ENCODE peak calls at places on chromosomes 7 and 10, in four cellular contexts. One of them, this sample, is unnamed.

GRCh38 chr10:128571745-128572144 is 445.5 kb upstream of the MKI67 start:
- DNase-seq in NCI-H1105 treated with DMSO at 0.1 percent for 48 hours: no peak
- DNase-seq in NCI-H460: no peak
- DNase-seq in body of pancreas: no peak
- DNase-seq in this sample: no peak

GRCh38 chr7:10802526-10802925 is 171.1 kb upstream of the PHF14 start:
- DNase-seq in NCI-H1105 treated with DMSO at 0.1 percent for 48 hours: no peak
- DNase-seq in NCI-H460: no peak
- DNase-seq in body of pancreas: no peak
- DNase-seq in this sample: peak; percentile 96

GRCh38 chr10:35843524-35844171 is 201.6 kb upstream of the FZD8 start:
- DNase-seq in NCI-H1105 treated with DMSO at 0.1 percent for 48 hours: no peak
- DNase-seq in NCI-H460: no peak
- DNase-seq in body of pancreas: no peak
- DNase-seq in this sample: no peak

GRCh38 chr10:85967594-85967993 is 399.0 kb downstream of the GRID1 start:
- DNase-seq in NCI-H1105 treated with DMSO at 0.1 percent for 48 hours: no peak
- DNase-seq in NCI-H460: no peak
- DNase-seq in body of pancreas: no peak
- DNase-seq in this sample: no peak

GRCh38 chr7:105315357-105315756 is 73.4 kb downstream of the SRPK2 start:
- DNase-seq in NCI-H1105 treated with DMSO at 0.1 percent for 48 hours: no peak
- DNase-seq in NCI-H460: no peak
- DNase-seq in body of pancreas: no peak
- DNase-seq in this sample: no peak

GRCh38 chr10:130932326-130933007 is 379.1 kb downstream of the TCERG1L start:
- DNase-seq in NCI-H1105 treated with DMSO at 0.1 percent for 48 hours: no peak
- DNase-seq in NCI-H460: no peak
- DNase-seq in body of pancreas: no peak
- DNase-seq in this sample: no peak

GRCh38 chr10:3588346-3588745 is 196.7 kb downstream of the KLF6 start:
- DNase-seq in NCI-H1105 treated with DMSO at 0.1 percent for 48 hours: no peak
- DNase-seq in NCI-H460: no peak
- DNase-seq in body of pancreas: no peak
- DNase-seq in this sample: no peak

GRCh38 chr7:37482505-37482904 is 33.8 kb upstream of the ELMO1 start:
- DNase-seq in NCI-H1105 treated with DMSO at 0.1 percent for 48 hours: no peak
- DNase-seq in NCI-H460: no peak
- DNase-seq in body of pancreas: no peak
- DNase-seq in this sample: no peak

GRCh38 chr7:135286876-135287275 is 53.2 kb downstream of the STRA8 start:
- DNase-seq in NCI-H1105 treated with DMSO at 0.1 percent for 48 hours: no peak
- DNase-seq in NCI-H460: no peak
- DNase-seq in body of pancreas: no peak
- DNase-seq in this sample: no peak

GRCh38 chr10:132181691-132182425 is 4.9 kb upstream of the DPYSL4 start:
- DNase-seq in NCI-H1105 treated with DMSO at 0.1 percent for 48 hours: no peak
- DNase-seq in NCI-H460: no peak
- DNase-seq in body of pancreas: no peak
- DNase-seq in this sample: no peak

GRCh38 chr7:51351661-51352060 is 35.1 kb upstream of the COBL start:
- DNase-seq in NCI-H1105 treated with DMSO at 0.1 percent for 48 hours: no peak
- DNase-seq in NCI-H460: no peak
- DNase-seq in body of pancreas: no peak
- DNase-seq in this sample: peak; percentile 84

GRCh38 chr10:80104066-80104926 is 25.8 kb downstream of the TMEM254 start:
- DNase-seq in NCI-H1105 treated with DMSO at 0.1 percent for 48 hours: no peak
- DNase-seq in NCI-H460: no peak
- DNase-seq in body of pancreas: peak; percentile 32
- DNase-seq in this sample: peak; percentile 62

GRCh38 chr10:101569838-101570763 is 18.0 kb downstream of the POLL start:
- DNase-seq in NCI-H1105 treated with DMSO at 0.1 percent for 48 hours: peak; percentile 54
- DNase-seq in NCI-H460: peak; percentile 71
- DNase-seq in body of pancreas: peak; percentile 80
- DNase-seq in this sample: peak; percentile 25

GRCh38 chr7:138853448-138853847 is 55.5 kb upstream of the ATP6V0A4 start:
- DNase-seq in NCI-H1105 treated with DMSO at 0.1 percent for 48 hours: no peak
- DNase-seq in NCI-H460: no peak
- DNase-seq in body of pancreas: no peak
- DNase-seq in this sample: no peak

GRCh38 chr10:100006241-100006886 is 3.4 kb downstream of the DNMBP start:
- DNase-seq in NCI-H1105 treated with DMSO at 0.1 percent for 48 hours: no peak
- DNase-seq in NCI-H460: peak; percentile 68
- DNase-seq in body of pancreas: peak; percentile 32
- DNase-seq in this sample: peak; percentile 88

GRCh38 chr7:11343818-11344413 is 370.2 kb downstream of the PHF14 start:
- DNase-seq in NCI-H1105 treated with DMSO at 0.1 percent for 48 hours: peak; percentile 73
- DNase-seq in NCI-H460: peak; percentile 59
- DNase-seq in body of pancreas: no peak
- DNase-seq in this sample: peak; percentile 29

GRCh38 chr10:133307776-133308430 is 769 bp downstream of the TUBGCP2 start:
- DNase-seq in NCI-H1105 treated with DMSO at 0.1 percent for 48 hours: peak; percentile 52
- DNase-seq in NCI-H460: peak; percentile 59
- DNase-seq in body of pancreas: peak; percentile 94
- DNase-seq in this sample: peak; percentile 41

This sample was measured in stromal cell of bone marrow.